ENCODE peak calls at places on chromosomes 3 and 15, in ten cellular contexts. T is endothelial cell, B is progenitor cell of endocrine pancreas, A is astrocyte, I is mucosa of descending colon, H is Calu3, Q is vagina, K is glutamatergic neuron, G is B cell, Z is hepatocyte. R is an unnamed sample.

GRCh38 chr3:194575484-194576210 is 57.6 kb downstream of the TMEM44 start:
- DNase-seq in Q (no peak), Z (no peak), G (no peak), K (no peak), T (no peak), I (no peak), A (peak), H (peak), B (no peak), R (no peak)

GRCh38 chr3:159418571-159419526 is 569.8 kb upstream of the IL12A start:
- DNase-seq in A (peak), K (no peak), T (no peak), G (no peak), Q (no peak), H (peak), B (no peak), Z (peak), I (no peak), R (peak)

GRCh38 chr3:16817201-16817600 is 67.6 kb upstream of the PLCL2 start:
- DNase-seq in G (no peak), T (no peak), H (no peak), Q (no peak), K (no peak), Z (no peak), B (no peak), I (no peak), A (no peak), R (no peak)

GRCh38 chr15:31051646-31052045 is 49.9 kb downstream of the TRPM1 start:
- DNase-seq in G (no peak), Q (no peak), B (no peak), I (no peak), A (no peak), K (no peak), H (no peak), T (no peak), Z (no peak), R (no peak)

GRCh38 chr3:66407281-66408218 is 93.3 kb downstream of the LRIG1 start:
- DNase-seq in G (peak), A (no peak), T (peak), K (peak), I (peak), B (peak), Q (no peak), H (peak), Z (peak), R (peak)

GRCh38 chr3:123346041-123346440 is 102.8 kb downstream of the ADCY5 start:
- DNase-seq in H (no peak), Z (no peak), G (no peak), B (no peak), Q (no peak), I (no peak), T (no peak), A (no peak), K (no peak), R (no peak)

GRCh38 chr3:183247190-183247589 is 5.9 kb upstream of the B3GNT5 start:
- DNase-seq in Z (no peak), A (peak), I (no peak), G (no peak), T (no peak), B (no peak), Q (no peak), K (no peak), H (no peak), R (no peak)

GRCh38 chr3:56355570-56356185 is 112.6 kb downstream of the ERC2 start:
- DNase-seq in Z (no peak), H (no peak), T (no peak), A (peak), G (no peak), I (no peak), Q (no peak), B (no peak), K (no peak), R (no peak)

GRCh38 chr3:141878812-141879211 is 2.4 kb downstream of the ATP1B3 start:
- DNase-seq in Q (no peak), I (no peak), B (no peak), K (no peak), H (peak), Z (peak), G (no peak), A (no peak), T (no peak), R (peak)

GRCh38 chr15:74776851-74777768 is 4.8 kb upstream of the CSK start:
- DNase-seq in T (peak), Q (no peak), A (no peak), K (no peak), Z (no peak), H (no peak), B (no peak), G (peak), I (no peak), R (no peak)

GRCh38 chr15:85168642-85169173 is 187.1 kb downstream of the PDE8A start:
- DNase-seq in A (no peak), I (peak), Q (no peak), H (peak), G (no peak), B (peak), Z (peak), T (peak), K (peak), R (no peak)

GRCh38 chr3:78606756-78607155 is 1161.0 kb downstream of the ROBO1 start:
- DNase-seq in A (no peak), H (no peak), T (no peak), G (no peak), I (no peak), Z (no peak), Q (no peak), B (no peak), K (no peak), R (no peak)

GRCh38 chr15:96268421-96269204 is 61.9 kb upstream of the NR2F2 start:
- DNase-seq in A (peak), I (no peak), H (no peak), K (no peak), Q (no peak), B (no peak), T (no peak), Z (no peak), G (no peak), R (peak)

GRCh38 chr3:43286886-43287301 is 554 bp downstream of the SNRK start:
- DNase-seq in H (peak), G (no peak), I (peak), Q (no peak), K (peak), A (peak), T (peak), Z (peak), B (peak), R (no peak)

GRCh38 chr3:136544532-136544931 is 207.6 kb downstream of the STAG1 start:
- DNase-seq in B (no peak), Q (no peak), A (no peak), I (no peak), K (no peak), H (no peak), Z (no peak), T (no peak), G (no peak), R (peak)

GRCh38 chr3:136547293-136547692 is 204.9 kb downstream of the STAG1 start:
- DNase-seq in H (peak), K (no peak), Q (no peak), B (no peak), T (no peak), G (no peak), Z (no peak), A (peak), I (no peak), R (no peak)

GRCh38 chr3:136545664-136546266 is 206.4 kb downstream of the STAG1 start:
- DNase-seq in Z (peak), B (no peak), A (no peak), Q (no peak), K (no peak), H (peak), T (no peak), I (no peak), G (no peak), R (peak)

GRCh38 chr3:136543385-136543784 is 208.8 kb downstream of the STAG1 start:
- DNase-seq in K (no peak), T (no peak), Z (no peak), I (no peak), Q (no peak), B (no peak), A (no peak), H (no peak), G (no peak), R (no peak)

DNA sequence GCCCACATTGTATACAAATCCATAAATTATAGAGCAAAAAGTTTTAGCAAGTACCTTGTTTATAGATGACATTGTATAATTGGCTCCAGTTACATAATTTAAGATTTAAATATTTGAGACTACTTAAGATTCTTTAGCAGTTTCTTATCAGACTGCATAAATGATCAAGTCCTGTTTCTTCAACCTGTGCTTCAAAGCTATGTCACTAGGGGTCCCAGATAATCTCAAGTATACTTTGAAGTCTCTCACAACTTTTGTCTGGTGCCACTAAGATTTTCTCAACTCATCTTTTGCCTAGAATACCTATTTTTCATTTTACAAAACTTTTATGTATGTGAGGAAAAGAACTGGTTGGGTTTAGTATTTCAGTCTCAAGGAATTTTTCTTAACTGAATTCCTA is 205.5 kb downstream of the STAG1 start:
- DNase-seq in H (no peak), Q (no peak), K (no peak), B (no peak), Z (no peak), I (no peak), G (no peak), T (no peak), A (peak), R (no peak)
- TF ChIP-seq CTCF in H (peak), Q (no peak), K (peak), B (peak), Z (no peak), I (no peak), G (no peak), T (peak), A (peak), R (peak)

DNA sequence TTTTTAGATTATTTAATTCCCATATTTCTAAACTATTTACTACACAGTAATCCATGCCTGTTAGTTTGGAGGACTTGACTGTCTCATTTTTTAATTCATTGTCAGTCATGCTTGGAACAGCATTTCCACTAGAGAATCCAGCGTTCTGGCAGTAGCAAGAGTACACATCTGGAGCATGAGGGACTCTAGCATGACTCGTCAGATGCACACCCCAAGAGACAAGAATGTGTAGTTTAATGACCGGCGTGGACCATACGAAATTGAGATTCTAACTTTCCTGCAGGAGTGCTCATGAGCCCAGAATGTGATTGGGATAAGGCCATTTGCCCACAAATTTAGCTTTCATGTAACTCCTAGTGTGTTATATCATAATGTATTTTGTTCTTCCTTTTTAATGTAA is 48.9 kb downstream of the ASB7 start:
- DNase-seq in B (no peak), A (no peak), K (no peak), G (no peak), Z (no peak), T (no peak), Q (no peak), I (no peak), H (no peak), R (peak)
- TF ChIP-seq CTCF in B (no peak), A (no peak), K (no peak), G (no peak), Z (no peak), T (no peak), Q (no peak), I (no peak), H (no peak), R (no peak)

DNA sequence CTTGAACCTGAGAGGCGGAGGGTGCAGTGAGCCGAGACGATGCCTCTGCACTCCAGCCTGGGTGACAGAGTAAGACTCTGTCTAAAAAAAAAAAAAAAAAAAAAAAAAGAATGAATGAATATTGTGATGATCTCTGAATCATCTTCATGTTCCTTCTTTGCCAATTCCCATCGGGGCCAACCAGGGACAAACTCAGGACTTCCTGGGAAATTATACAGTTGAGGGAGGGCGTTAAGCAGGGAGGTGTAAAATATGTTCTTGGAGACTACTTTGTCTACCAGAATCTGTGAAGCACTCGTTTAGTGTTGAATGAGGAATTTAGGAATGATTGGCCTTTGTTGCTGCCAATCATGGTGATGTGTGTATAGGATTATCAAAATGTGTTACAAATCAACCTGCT is 210.6 kb downstream of the PTPRG start:
- DNase-seq in Q (no peak), H (no peak), G (no peak), B (no peak), T (no peak), A (no peak), I (no peak), Z (no peak), K (no peak), R (no peak)
- TF ChIP-seq CTCF in Q (no peak), H (no peak), G (no peak), B (no peak), T (no peak), A (no peak), I (no peak), Z (no peak), K (no peak), R (no peak)

GRCh38 chr3:88180398-88180999 is 30.7 kb downstream of the C3orf38 start:
- DNase-seq in Z (peak), B (no peak), T (no peak), I (no peak), H (peak), A (peak), G (no peak), K (no peak), Q (no peak), R (peak)
- TF ChIP-seq CTCF in Z (peak), B (peak), T (no peak), I (no peak), H (peak), A (peak), G (peak), K (no peak), Q (no peak), R (peak)

GRCh38 chr15:92941668-92942067 is 41.5 kb downstream of the CHD2 start:
- DNase-seq in K (no peak), B (no peak), I (no peak), Z (no peak), Q (no peak), G (no peak), H (no peak), A (no peak), T (no peak), R (no peak)

GRCh38 chr15:92936138-92936537 is 36.0 kb downstream of the CHD2 start:
- DNase-seq in T (no peak), I (no peak), Z (no peak), Q (no peak), A (no peak), H (no peak), K (no peak), G (no peak), B (no peak), R (no peak)

GRCh38 chr15:92936693-92937092 is 36.6 kb downstream of the CHD2 start:
- DNase-seq in T (no peak), G (no peak), H (no peak), Q (no peak), I (no peak), Z (no peak), K (no peak), B (no peak), A (no peak), R (no peak)

GRCh38 chr15:92937880-92938279 is 37.8 kb downstream of the CHD2 start:
- DNase-seq in Q (no peak), A (no peak), H (no peak), I (no peak), Z (no peak), T (no peak), G (no peak), B (no peak), K (no peak), R (no peak)

DNA sequence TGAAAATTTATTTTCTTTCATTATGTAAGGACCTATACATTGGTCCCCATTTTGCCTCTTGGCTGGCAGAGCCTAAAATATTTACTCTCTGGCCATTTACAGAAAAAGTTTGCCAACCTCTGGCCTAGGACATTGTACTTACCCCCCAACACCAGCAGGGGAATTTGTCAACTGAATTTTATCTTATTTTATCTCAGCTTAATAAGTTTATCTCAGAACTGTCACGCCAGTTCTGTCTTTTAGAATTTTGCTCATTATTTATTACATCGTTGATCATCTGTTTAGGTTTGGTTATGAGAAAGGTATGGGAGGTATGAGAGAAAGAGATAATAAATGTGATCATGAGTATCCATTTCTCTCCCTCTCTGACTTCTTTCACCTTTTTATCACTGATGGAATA is 38.3 kb downstream of the CHD2 start:
- DNase-seq in H (no peak), T (no peak), Z (no peak), Q (no peak), B (no peak), A (no peak), G (no peak), K (no peak), I (no peak), R (no peak)
- TF ChIP-seq CTCF in H (peak), T (peak), Z (no peak), Q (no peak), B (peak), A (peak), G (peak), K (peak), I (no peak), R (peak)